ENCODE peak calls at places on chromosomes 11 and 22, in six cellular contexts. One of them, this sample, is unnamed.

GRCh38 chr11:122872046-122872445 is 10.5 kb upstream of the JHY start:
- DNase-seq in GM12878: no peak
- DNase-seq in sigmoid colon: no peak
- DNase-seq in heart right ventricle: no peak
- DNase-seq in body of pancreas: no peak
- DNase-seq in uterus: no peak
- DNase-seq in this sample: no peak

GRCh38 chr22:31631381-31631780 is 30.6 kb downstream of the PISD start:
- DNase-seq in GM12878: no peak
- DNase-seq in sigmoid colon: no peak
- DNase-seq in heart right ventricle: no peak
- DNase-seq in body of pancreas: no peak
- DNase-seq in uterus: no peak
- DNase-seq in this sample: no peak

GRCh38 chr22:23212061-23213030 is 32.0 kb downstream of the BCR start:
- DNase-seq in GM12878: no peak
- DNase-seq in sigmoid colon: no peak
- DNase-seq in heart right ventricle: no peak
- DNase-seq in body of pancreas: no peak
- DNase-seq in uterus: no peak
- DNase-seq in this sample: no peak

GRCh38 chr22:32661296-32661695 is 140.2 kb upstream of the TIMP3 start:
- DNase-seq in GM12878: no peak
- DNase-seq in sigmoid colon: peak; percentile 87
- DNase-seq in heart right ventricle: peak; percentile 35
- DNase-seq in body of pancreas: peak; percentile 25
- DNase-seq in uterus: peak; percentile 63
- DNase-seq in this sample: no peak

GRCh38 chr11:70872299-70872698 is 380.1 kb downstream of the SHANK2 start:
- DNase-seq in GM12878: no peak
- DNase-seq in sigmoid colon: peak; percentile 56
- DNase-seq in heart right ventricle: no peak
- DNase-seq in body of pancreas: no peak
- DNase-seq in uterus: no peak
- DNase-seq in this sample: no peak

GRCh38 chr11:28759311-28759710 is 651.1 kb downstream of the METTL15 start:
- DNase-seq in GM12878: no peak
- DNase-seq in sigmoid colon: no peak
- DNase-seq in heart right ventricle: no peak
- DNase-seq in body of pancreas: no peak
- DNase-seq in uterus: no peak
- DNase-seq in this sample: no peak

GRCh38 chr11:106459135-106459534 is 381.7 kb downstream of the AASDHPPT start:
- DNase-seq in GM12878: no peak
- DNase-seq in sigmoid colon: no peak
- DNase-seq in heart right ventricle: no peak
- DNase-seq in body of pancreas: no peak
- DNase-seq in uterus: no peak
- DNase-seq in this sample: no peak

GRCh38 chr11:31887180-31887579 is 76.1 kb upstream of the PAX6 start:
- DNase-seq in GM12878: no peak
- DNase-seq in sigmoid colon: no peak
- DNase-seq in heart right ventricle: no peak
- DNase-seq in body of pancreas: no peak
- DNase-seq in uterus: no peak
- DNase-seq in this sample: no peak

GRCh38 chr11:3202759-3203158 is 15.9 kb downstream of the MRGPRG start:
- DNase-seq in GM12878: no peak
- DNase-seq in sigmoid colon: no peak
- DNase-seq in heart right ventricle: no peak
- DNase-seq in body of pancreas: peak; percentile 1
- DNase-seq in uterus: no peak
- DNase-seq in this sample: no peak

GRCh38 chr11:97751405-97751804 is 1269.3 kb upstream of the CNTN5 start:
- DNase-seq in GM12878: no peak
- DNase-seq in sigmoid colon: no peak
- DNase-seq in heart right ventricle: peak; percentile 65
- DNase-seq in body of pancreas: peak; percentile 64
- DNase-seq in uterus: no peak
- DNase-seq in this sample: no peak

GRCh38 chr22:17057959-17058814 is 26.6 kb upstream of the IL17RA start:
- DNase-seq in GM12878: no peak
- DNase-seq in sigmoid colon: peak; percentile 74
- DNase-seq in heart right ventricle: peak; percentile 65
- DNase-seq in body of pancreas: peak; percentile 77
- DNase-seq in uterus: peak; percentile 47
- DNase-seq in this sample: peak; percentile 52

DNA sequence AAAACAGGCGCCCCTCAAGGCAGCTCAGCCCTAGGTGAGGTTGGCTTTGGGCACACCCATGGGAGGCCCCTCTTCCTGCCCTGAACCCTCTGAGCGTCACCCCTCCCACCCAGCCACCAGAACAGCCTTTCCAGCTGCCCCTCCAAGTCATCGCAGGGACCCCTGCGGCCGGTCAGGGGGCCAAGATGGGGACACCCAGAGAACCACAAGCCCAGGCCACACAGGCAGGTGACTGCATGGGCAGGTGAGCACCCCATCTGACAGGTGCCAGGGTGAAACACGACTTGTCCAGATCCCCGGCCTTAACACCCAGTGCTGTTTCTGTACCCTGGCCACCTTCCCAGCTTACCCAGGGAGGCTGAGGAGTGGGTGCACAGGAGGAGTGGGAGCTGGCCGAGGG is 24.6 kb upstream of the GRAMD4 start:
- DNase-seq in GM12878: no peak
- DNase-seq in sigmoid colon: peak; percentile 61
- DNase-seq in heart right ventricle: no peak
- DNase-seq in body of pancreas: no peak
- DNase-seq in uterus: no peak
- DNase-seq in this sample: no peak
- H3K4me1 ChIP-seq in GM12878: peaks cover 21% of the 10 kb centered on the region
- H3K4me1 ChIP-seq in sigmoid colon: peaks cover 6% of the 10 kb centered on the region
- H3K4me1 ChIP-seq in heart right ventricle: peaks cover 83% of the 10 kb centered on the region
- H3K4me1 ChIP-seq in body of pancreas: peaks cover 33% of the 10 kb centered on the region
- H3K4me1 ChIP-seq in uterus: no peaks in the 10 kb centered on the region
- H3K4me1 ChIP-seq in this sample: peaks cover 15% of the 10 kb centered on the region

DNA sequence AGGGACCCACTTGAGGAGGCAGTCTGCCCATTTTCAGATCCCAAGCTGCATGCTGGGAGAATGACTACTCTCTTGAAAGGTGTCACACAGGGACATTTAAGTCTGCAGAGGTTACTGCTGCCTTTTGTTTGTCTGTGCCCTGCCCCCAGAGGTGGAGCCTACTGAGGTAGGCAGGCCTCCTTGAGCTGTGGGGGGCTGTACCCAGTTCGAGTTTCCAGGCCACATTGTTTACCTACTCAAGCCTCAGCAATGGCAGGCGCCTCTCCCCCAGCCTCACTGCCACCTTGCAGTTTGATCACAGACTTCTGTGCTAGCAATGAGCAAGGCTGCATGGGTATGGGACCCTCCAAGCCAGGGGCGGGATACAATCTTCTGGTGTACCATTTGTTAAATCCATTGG is 126.0 kb downstream of the OR4A5 start:
- DNase-seq in GM12878: no peak
- DNase-seq in sigmoid colon: peak; percentile 51
- DNase-seq in heart right ventricle: no peak
- DNase-seq in body of pancreas: no peak
- DNase-seq in uterus: no peak
- DNase-seq in this sample: no peak
- H3K9me3 ChIP-seq in GM12878: no peaks in the 10 kb centered on the region
- H3K9me3 ChIP-seq in sigmoid colon: peaks cover 12% of the 10 kb centered on the region
- H3K9me3 ChIP-seq in heart right ventricle: peaks cover 55% of the 10 kb centered on the region
- H3K9me3 ChIP-seq in body of pancreas: peaks cover 2% of the 10 kb centered on the region
- H3K9me3 ChIP-seq in uterus: no peaks in the 10 kb centered on the region
- H3K9me3 ChIP-seq in this sample: no peaks in the 10 kb centered on the region

GRCh38 chr11:45407226-45407625 is 121.1 kb upstream of the SYT13 start:
- DNase-seq in GM12878: no peak
- DNase-seq in sigmoid colon: no peak
- DNase-seq in heart right ventricle: no peak
- DNase-seq in body of pancreas: no peak
- DNase-seq in uterus: no peak
- DNase-seq in this sample: no peak
- H3K4me1 ChIP-seq in GM12878: no peaks in the 10 kb centered on the region
- H3K4me1 ChIP-seq in sigmoid colon: no peaks in the 10 kb centered on the region
- H3K4me1 ChIP-seq in heart right ventricle: no peaks in the 10 kb centered on the region
- H3K4me1 ChIP-seq in body of pancreas: no peaks in the 10 kb centered on the region
- H3K4me1 ChIP-seq in uterus: no peaks in the 10 kb centered on the region
- H3K4me1 ChIP-seq in this sample: no peaks in the 10 kb centered on the region

DNA sequence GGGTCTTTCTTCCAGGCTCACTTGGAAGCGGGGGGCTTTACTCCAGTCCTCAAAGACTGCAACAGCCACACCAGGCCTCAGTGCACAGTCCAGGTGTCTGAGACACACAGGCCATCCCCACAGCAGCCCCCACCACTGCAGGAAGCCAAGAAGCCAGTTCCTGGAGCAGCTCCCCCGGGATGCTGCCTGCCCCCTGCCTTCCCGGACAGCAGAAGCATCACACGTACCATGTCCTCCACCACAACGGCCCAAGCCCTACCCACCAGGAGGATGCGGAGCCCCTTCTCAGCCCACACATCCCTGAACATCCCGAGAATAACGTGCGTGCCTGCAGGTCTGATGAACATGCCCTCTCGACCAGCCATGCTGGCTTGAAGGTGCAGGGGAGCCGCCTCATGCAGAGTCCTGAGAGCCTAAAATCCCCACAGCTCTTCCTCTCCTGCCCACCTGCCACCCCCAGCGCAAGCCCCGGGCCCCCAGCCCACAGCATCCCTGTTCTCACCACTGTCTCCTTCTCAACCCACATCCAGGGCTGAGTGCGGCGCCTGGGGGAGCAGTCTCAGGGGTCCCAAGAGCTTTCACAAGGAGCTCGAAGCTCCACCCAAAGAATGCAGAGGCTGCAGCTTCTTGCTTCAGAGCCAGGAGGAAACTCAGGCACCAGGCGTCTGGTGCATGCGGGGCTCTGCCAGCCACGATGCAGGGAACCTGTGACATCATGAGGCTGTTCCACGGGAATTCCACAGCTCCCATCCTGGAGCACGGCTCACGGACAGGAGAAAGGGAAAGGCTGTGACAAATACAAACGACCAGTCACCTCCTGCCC is 209.6 kb downstream of the BRD1 start:
- DNase-seq in GM12878: no peak
- DNase-seq in sigmoid colon: peak; percentile 37
- DNase-seq in heart right ventricle: no peak
- DNase-seq in body of pancreas: no peak
- DNase-seq in uterus: no peak
- DNase-seq in this sample: no peak
- H3K9me3 ChIP-seq in GM12878: no peaks in the 10 kb centered on the region
- H3K9me3 ChIP-seq in sigmoid colon: no peaks in the 10 kb centered on the region
- H3K9me3 ChIP-seq in heart right ventricle: peaks cover 2% of the 10 kb centered on the region
- H3K9me3 ChIP-seq in body of pancreas: no peaks in the 10 kb centered on the region
- H3K9me3 ChIP-seq in uterus: no peaks in the 10 kb centered on the region
- H3K9me3 ChIP-seq in this sample: peaks cover 2% of the 10 kb centered on the region

GRCh38 chr11:93784152-93784934 is at the start of gene MED17:
- DNase-seq in GM12878: peak; percentile 64
- DNase-seq in sigmoid colon: peak; percentile 96
- DNase-seq in heart right ventricle: peak; percentile 95
- DNase-seq in body of pancreas: peak; percentile 94
- DNase-seq in uterus: peak; percentile 90
- DNase-seq in this sample: peak; percentile 68

GRCh38 chr11:93783362-93783761 is 720 bp upstream of the MED17 start:
- DNase-seq in GM12878: no peak
- DNase-seq in sigmoid colon: no peak
- DNase-seq in heart right ventricle: no peak
- DNase-seq in body of pancreas: no peak
- DNase-seq in uterus: no peak
- DNase-seq in this sample: no peak

GRCh38 chr11:93783767-93784151 is 323 bp upstream of the MED17 start:
- DNase-seq in GM12878: no peak
- DNase-seq in sigmoid colon: no peak
- DNase-seq in heart right ventricle: no peak
- DNase-seq in body of pancreas: no peak
- DNase-seq in uterus: no peak
- DNase-seq in this sample: no peak

DNA sequence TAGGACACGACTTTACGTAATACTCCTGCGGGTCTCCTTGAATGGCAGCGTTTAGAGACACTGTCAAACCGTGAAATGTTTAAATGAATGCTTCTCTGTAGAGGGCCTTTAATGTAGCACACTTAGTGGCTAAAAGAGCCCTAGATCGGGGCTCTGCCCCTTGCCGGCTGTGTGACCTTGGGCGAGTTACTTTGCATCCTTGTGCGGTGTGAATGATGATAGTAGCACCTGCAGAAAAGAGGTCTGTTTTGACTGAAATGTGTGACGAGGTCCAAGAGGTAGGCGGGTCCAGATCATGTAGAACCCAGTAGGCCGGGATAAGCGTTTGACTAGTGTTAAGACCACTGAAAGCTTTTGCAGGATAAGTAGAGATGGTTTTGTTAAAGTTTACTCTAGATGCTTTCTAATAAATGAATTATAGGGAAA is 866 bp downstream of the MED17 start:
- DNase-seq in GM12878: no peak
- DNase-seq in sigmoid colon: no peak
- DNase-seq in heart right ventricle: no peak
- DNase-seq in body of pancreas: no peak
- DNase-seq in uterus: no peak
- DNase-seq in this sample: no peak
- H3K4me1 ChIP-seq in GM12878: no peaks in the 10 kb centered on the region
- H3K4me1 ChIP-seq in sigmoid colon: peaks cover 37% of the 10 kb centered on the region
- H3K4me1 ChIP-seq in heart right ventricle: peaks cover 35% of the 10 kb centered on the region
- H3K4me1 ChIP-seq in body of pancreas: peaks cover 26% of the 10 kb centered on the region
- H3K4me1 ChIP-seq in uterus: peaks cover 10% of the 10 kb centered on the region
- H3K4me1 ChIP-seq in this sample: peaks cover 28% of the 10 kb centered on the region

GRCh38 chr22:48551716-48552268 is 1275.9 kb downstream of the BRD1 start:
- DNase-seq in GM12878: no peak
- DNase-seq in sigmoid colon: no peak
- DNase-seq in heart right ventricle: no peak
- DNase-seq in body of pancreas: no peak
- DNase-seq in uterus: no peak
- DNase-seq in this sample: no peak
- H3K9me3 ChIP-seq in GM12878: peaks cover 2% of the 10 kb centered on the region
- H3K9me3 ChIP-seq in sigmoid colon: no peaks in the 10 kb centered on the region
- H3K9me3 ChIP-seq in heart right ventricle: no peaks in the 10 kb centered on the region
- H3K9me3 ChIP-seq in body of pancreas: no peaks in the 10 kb centered on the region
- H3K9me3 ChIP-seq in uterus: no peaks in the 10 kb centered on the region
- H3K9me3 ChIP-seq in this sample: no peaks in the 10 kb centered on the region

GRCh38 chr11:35152575-35152974 is 13.6 kb downstream of the CD44 start:
- DNase-seq in GM12878: no peak
- DNase-seq in sigmoid colon: no peak
- DNase-seq in heart right ventricle: no peak
- DNase-seq in body of pancreas: no peak
- DNase-seq in uterus: no peak
- DNase-seq in this sample: no peak
- H3K4me1 ChIP-seq in GM12878: no peaks in the 10 kb centered on the region
- H3K4me1 ChIP-seq in sigmoid colon: peaks cover 72% of the 10 kb centered on the region
- H3K4me1 ChIP-seq in heart right ventricle: peaks cover 29% of the 10 kb centered on the region
- H3K4me1 ChIP-seq in body of pancreas: peaks cover 52% of the 10 kb centered on the region
- H3K4me1 ChIP-seq in uterus: no peaks in the 10 kb centered on the region
- H3K4me1 ChIP-seq in this sample: peaks cover 97% of the 10 kb centered on the region